ENCODE peak calls at places on chromosomes 3 and 15, in four cellular contexts. E is mesendoderm; R is OCI-LY7; K is stimulated activated CD4-positive, alpha-beta T cell treated with anti-CD3 and anti-CD28 coated beads, Interleukin-12 subunit alpha, Interleukin-12 subunit beta, amount 100 ng/mL, for 24 hours. B is an unnamed sample.

GRCh38 chr3:109532257-109533216 is 195.2 kb upstream of the DPPA4 start:
- DNase-seq in E (peak; percentile 88), R (peak; percentile 1), K (peak; percentile 5), B (no peak)

GRCh38 chr15:84985158-84985557 is 3.5 kb downstream of the PDE8A start:
- DNase-seq in E (no peak), R (no peak), K (no peak), B (no peak)

GRCh38 chr3:40240921-40241320 is 68.6 kb upstream of the EIF1B start:
- DNase-seq in E (peak; percentile 64), R (no peak), K (no peak), B (no peak)

GRCh38 chr3:106097817-106098410 is 229.1 kb upstream of the CBLB start:
- DNase-seq in E (no peak), R (no peak), K (no peak), B (no peak)

GRCh38 chr15:78492841-78493240 is 14.5 kb upstream of the HYKK start:
- DNase-seq in E (no peak), R (no peak), K (no peak), B (no peak)

GRCh38 chr3:52809149-52809548 is 14.6 kb downstream of the ITIH3 start:
- DNase-seq in E (no peak), R (no peak), K (no peak), B (no peak)

GRCh38 chr3:111521881-111522280 is 20.1 kb upstream of the CD96 start:
- DNase-seq in E (no peak), R (no peak), K (no peak), B (no peak)

GRCh38 chr3:6697285-6697684 is 163.6 kb upstream of the GRM7 start:
- DNase-seq in E (no peak), R (no peak), K (no peak), B (no peak)

GRCh38 chr3:193869221-193870201 is 266.4 kb upstream of the HES1 start:
- DNase-seq in E (peak; percentile 94), R (no peak), K (no peak), B (peak; percentile 89)

GRCh38 chr3:195224156-195224979 is 46.6 kb downstream of the XXYLT1 start:
- DNase-seq in E (no peak), R (no peak), K (no peak), B (no peak)

GRCh38 chr3:177881330-177881729 is 654.9 kb upstream of the KCNMB2 start:
- DNase-seq in E (no peak), R (no peak), K (no peak), B (no peak)

GRCh38 chr15:70127288-70127746 is 29.6 kb upstream of the TLE3 start:
- DNase-seq in E (no peak), R (no peak), K (no peak), B (no peak)

GRCh38 chr3:195889843-195890407 is 18.4 kb downstream of the TNK2 start:
- DNase-seq in E (no peak), R (no peak), K (no peak), B (peak; percentile 59)

GRCh38 chr3:68953781-68954444 is 21.6 kb upstream of the TAFA4 start:
- DNase-seq in E (no peak), R (no peak), K (no peak), B (no peak)

GRCh38 chr15:93730724-93731123 is 500.6 kb upstream of the MCTP2 start:
- DNase-seq in E (no peak), R (no peak), K (no peak), B (peak; percentile 20)

GRCh38 chr15:72521682-72522081 is 47.6 kb downstream of the ARIH1 start:
- DNase-seq in E (no peak), R (no peak), K (no peak), B (no peak)

GRCh38 chr3:123658860-123659221 is 74.0 kb upstream of the HACD2 start:
- DNase-seq in E (no peak), R (no peak), K (no peak), B (peak; percentile 68)

GRCh38 chr3:78861156-78861555 is 906.6 kb downstream of the ROBO1 start:
- DNase-seq in E (no peak), R (no peak), K (no peak), B (no peak)

GRCh38 chr3:148991219-148992026 is at the start of gene GYG1:
- DNase-seq in E (peak; percentile 86), R (peak; percentile 88), K (peak; percentile 64), B (peak; percentile 85)

GRCh38 chr3:38085943-38086324 is 46.9 kb downstream of the DLEC1 start:
- DNase-seq in E (no peak), R (no peak), K (no peak), B (no peak)

GRCh38 chr3:69296995-69297394 is 88.9 kb downstream of the FRMD4B start:
- DNase-seq in E (no peak), R (no peak), K (no peak), B (no peak)

GRCh38 chr3:152899306-152899705 is 64.4 kb downstream of the P2RY1 start:
- DNase-seq in E (no peak), R (no peak), K (no peak), B (no peak)

GRCh38 chr3:11059090-11059798 is 66.7 kb downstream of the SLC6A1 start:
- DNase-seq in E (peak; percentile 80), R (peak; percentile 30), K (peak; percentile 15), B (peak; percentile 46)

GRCh38 chr3:38651153-38651789 is 1.8 kb upstream of the SCN5A start:
- DNase-seq in E (peak; percentile 83), R (peak; percentile 55), K (peak; percentile 51), B (peak; percentile 73)

GRCh38 chr15:74460298-74460697 is 662 bp downstream of the UBL7 start:
- DNase-seq in E (no peak), R (peak; percentile 27), K (no peak), B (no peak)

GRCh38 chr3:104392327-104392726 is 974.4 kb upstream of the ALCAM start:
- DNase-seq in E (peak; percentile 26), R (peak; percentile 7), K (no peak), B (no peak)

B was measured in upper lobe of left lung.